ENCODE peak calls at places on chromosomes 11 and 22, in six cellular contexts. One of them, this sample, is unnamed.

GRCh38 chr22:42280836-42281235 is 10.4 kb upstream of the TCF20 start:
- DNase-seq in neural crest cell: no peak
- DNase-seq in HTR-8/SVneo: no peak
- DNase-seq in NB4: no peak
- DNase-seq in NCI-H1105 treated with DMSO at 0.1 percent for 48 hours: no peak
- DNase-seq in SHP77: no peak
- DNase-seq in this sample: no peak

GRCh38 chr22:47408409-47408808 is 646.0 kb downstream of the TBC1D22A start:
- DNase-seq in neural crest cell: no peak
- DNase-seq in NCI-H1105 treated with DMSO at 0.1 percent for 48 hours: no peak
- DNase-seq in SHP77: no peak
- DNase-seq in HTR-8/SVneo: no peak
- DNase-seq in NB4: no peak
- DNase-seq in this sample: no peak

GRCh38 chr11:9692696-9693095 is 28.8 kb downstream of the SWAP70 start:
- DNase-seq in neural crest cell: no peak
- DNase-seq in NCI-H1105 treated with DMSO at 0.1 percent for 48 hours: no peak
- DNase-seq in NB4: peak; percentile 65
- DNase-seq in SHP77: no peak
- DNase-seq in HTR-8/SVneo: no peak
- DNase-seq in this sample: no peak

GRCh38 chr22:22815397-22816170 is 72.0 kb upstream of the IGLL5 start:
- DNase-seq in HTR-8/SVneo: no peak
- DNase-seq in neural crest cell: no peak
- DNase-seq in NCI-H1105 treated with DMSO at 0.1 percent for 48 hours: no peak
- DNase-seq in SHP77: no peak
- DNase-seq in NB4: peak; percentile 85
- DNase-seq in this sample: no peak

GRCh38 chr11:119594639-119595249 is 134.3 kb downstream of the NECTIN1 start:
- DNase-seq in NCI-H1105 treated with DMSO at 0.1 percent for 48 hours: no peak
- DNase-seq in NB4: peak; percentile 66
- DNase-seq in SHP77: no peak
- DNase-seq in neural crest cell: no peak
- DNase-seq in HTR-8/SVneo: peak; percentile 60
- DNase-seq in this sample: no peak

GRCh38 chr11:69598147-69598546 is 42.8 kb upstream of the CCND1 start:
- DNase-seq in NCI-H1105 treated with DMSO at 0.1 percent for 48 hours: no peak
- DNase-seq in neural crest cell: no peak
- DNase-seq in SHP77: no peak
- DNase-seq in HTR-8/SVneo: peak; percentile 60
- DNase-seq in NB4: peak; percentile 84
- DNase-seq in this sample: no peak

GRCh38 chr11:12077535-12078280 is 32.7 kb upstream of the MICAL2 start:
- DNase-seq in NB4: no peak
- DNase-seq in HTR-8/SVneo: no peak
- DNase-seq in SHP77: no peak
- DNase-seq in neural crest cell: no peak
- DNase-seq in NCI-H1105 treated with DMSO at 0.1 percent for 48 hours: no peak
- DNase-seq in this sample: no peak

GRCh38 chr11:85682330-85683305 is 3.4 kb downstream of the CCDC89 start:
- DNase-seq in SHP77: peak; percentile 82
- DNase-seq in NB4: no peak
- DNase-seq in NCI-H1105 treated with DMSO at 0.1 percent for 48 hours: peak; percentile 79
- DNase-seq in HTR-8/SVneo: no peak
- DNase-seq in neural crest cell: no peak
- DNase-seq in this sample: peak; percentile 36

This sample was measured in COR-L47.